ENCODE peak calls at places on chromosomes 12 and 14, in eight cellular contexts. D is mucosa of descending colon, T is fibroblast of lung, U is GM20000, A is IMR-90, R is HFF-Myc, E is PC-3, Y is suprapubic skin. B is an unnamed sample.
A peak's percentile ranks its signal among the peaks of the same experiment; 100 is the strongest.

GRCh38 chr12:55142896-55143870 is 17.0 kb downstream of the OR9K2 start:
- DNase-seq in D (peak; percentile 71), T (peak; percentile 46), U (peak; percentile 17), A (peak; percentile 38), R (peak; percentile 19), E (peak; percentile 78), Y (no peak), B (no peak)

GRCh38 chr12:101490286-101490920 is 15.3 kb downstream of the SPIC start:
- DNase-seq in D (peak; percentile 45), T (peak; percentile 33), U (no peak), A (no peak), R (peak; percentile 2), E (peak; percentile 54), Y (no peak), B (no peak)

GRCh38 chr12:101078144-101078543 is 131.9 kb downstream of the SLC5A8 start:
- DNase-seq in D (no peak), T (no peak), U (no peak), A (no peak), R (no peak), E (no peak), Y (no peak), B (no peak)

GRCh38 chr12:74889563-74890236 is 319.9 kb downstream of the KCNC2 start:
- DNase-seq in D (no peak), T (peak; percentile 50), U (no peak), A (peak; percentile 62), R (peak; percentile 12), E (peak; percentile 86), Y (no peak), B (no peak)

GRCh38 chr14:22380511-22381455 is 208.2 kb downstream of the DAD1 start:
- DNase-seq in D (no peak), T (peak; percentile 33), U (no peak), A (peak; percentile 65), R (no peak), E (peak; percentile 72), Y (no peak), B (no peak)

GRCh38 chr14:97697772-97698171 is 900.6 kb downstream of the VRK1 start:
- DNase-seq in D (no peak), T (no peak), U (peak; percentile 8), A (no peak), R (no peak), E (no peak), Y (no peak), B (no peak)

GRCh38 chr12:30973171-30973570 is 46.6 kb downstream of the TSPAN11 start:
- DNase-seq in D (no peak), T (peak; percentile 9), U (no peak), A (no peak), R (peak; percentile 87), E (no peak), Y (no peak), B (no peak)

GRCh38 chr12:47818382-47818700 is 1.4 kb downstream of the HDAC7 start:
- DNase-seq in D (no peak), T (no peak), U (no peak), A (peak; percentile 43), R (no peak), E (no peak), Y (no peak), B (no peak)

GRCh38 chr14:94773682-94774211 is 3.8 kb upstream of the GSC start:
- DNase-seq in D (no peak), T (no peak), U (no peak), A (no peak), R (no peak), E (no peak), Y (no peak), B (no peak)

GRCh38 chr14:59460378-59460777 is 4.8 kb downstream of the GPR135 start:
- DNase-seq in D (no peak), T (no peak), U (no peak), A (no peak), R (no peak), E (no peak), Y (no peak), B (no peak)

GRCh38 chr12:110245278-110245868 is 35.7 kb upstream of the ATP2A2 start:
- DNase-seq in D (peak; percentile 86), T (no peak), U (peak; percentile 52), A (no peak), R (no peak), E (peak; percentile 69), Y (no peak), B (no peak)

GRCh38 chr14:60756847-60757246 is 22.3 kb downstream of the MNAT1 start:
- DNase-seq in D (no peak), T (peak; percentile 70), U (no peak), A (peak; percentile 44), R (no peak), E (peak; percentile 28), Y (no peak), B (no peak)

GRCh38 chr12:47033081-47033480 is 46.3 kb upstream of the PCED1B start:
- DNase-seq in D (no peak), T (peak; percentile 40), U (no peak), A (no peak), R (no peak), E (no peak), Y (no peak), B (no peak)

GRCh38 chr14:77804592-77804991 is 4.7 kb downstream of the ADCK1 start:
- DNase-seq in D (peak; percentile 54), T (no peak), U (peak; percentile 49), A (no peak), R (no peak), E (peak; percentile 82), Y (no peak), B (peak; percentile 39)

GRCh38 chr12:12534975-12535374 is 27.7 kb downstream of the DUSP16 start:
- DNase-seq in D (no peak), T (no peak), U (no peak), A (no peak), R (no peak), E (no peak), Y (no peak), B (no peak)

GRCh38 chr14:88242426-88242825 is 80.6 kb downstream of the KCNK10 start:
- DNase-seq in D (no peak), T (no peak), U (no peak), A (no peak), R (no peak), E (no peak), Y (no peak), B (no peak)

GRCh38 chr12:74317078-74317581 is 220.5 kb upstream of the ATXN7L3B start:
- DNase-seq in D (no peak), T (peak; percentile 49), U (no peak), A (no peak), R (no peak), E (peak; percentile 72), Y (no peak), B (no peak)

GRCh38 chr12:112420740-112421139 is 2.0 kb downstream of the PTPN11 start:
- DNase-seq in D (no peak), T (no peak), U (no peak), A (no peak), R (no peak), E (no peak), Y (no peak), B (no peak)

GRCh38 chr12:25830456-25830855 is 128.0 kb upstream of the RASSF8 start:
- DNase-seq in D (no peak), T (no peak), U (no peak), A (no peak), R (peak; percentile 90), E (no peak), Y (no peak), B (no peak)

GRCh38 chr12:89350260-89350659 is 2.0 kb downstream of the DUSP6 start:
- DNase-seq in D (no peak), T (no peak), U (no peak), A (no peak), R (no peak), E (no peak), Y (no peak), B (no peak)

DNA sequence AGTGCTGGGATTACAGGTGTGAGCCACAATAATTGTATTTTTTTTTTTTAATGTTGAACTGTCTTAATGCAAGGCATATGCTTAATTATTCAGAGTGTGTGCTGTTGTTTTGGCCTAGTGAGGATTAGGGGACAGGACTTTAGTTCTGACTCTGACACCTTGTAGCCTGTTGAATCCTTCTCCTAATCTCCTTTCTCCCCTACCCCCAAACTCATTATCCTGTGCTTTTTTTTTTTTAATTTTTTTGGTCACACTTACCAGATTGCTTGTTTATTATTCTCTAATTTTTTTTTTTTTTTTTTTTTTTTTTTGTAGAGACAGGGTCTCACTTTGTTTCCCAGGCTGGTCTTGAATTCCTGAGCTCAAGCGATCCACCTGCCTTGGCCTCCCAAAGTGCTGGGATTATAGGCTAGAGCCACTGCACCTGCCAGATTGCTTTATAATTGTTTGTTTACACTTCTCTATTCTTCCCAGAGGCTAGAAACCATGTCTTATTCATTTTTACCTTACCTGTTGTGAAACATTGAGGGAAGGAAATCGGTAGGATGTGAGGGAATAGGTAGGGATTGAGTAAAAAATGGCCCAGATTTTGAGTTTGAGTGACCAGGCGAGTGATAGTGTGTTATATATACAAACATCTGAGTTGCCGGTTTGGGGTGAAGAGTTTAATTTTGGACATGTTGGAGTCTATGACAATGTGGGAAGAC is 32.2 kb downstream of the DIP2B start:
- DNase-seq in D (no peak), T (no peak), U (no peak), A (no peak), R (no peak), E (no peak), Y (no peak), B (no peak)
- TF ChIP-seq CTCF in D (no peak), T (no peak), U (no peak), A (no peak), R (no peak), E (no peak), Y (no peak), B (no peak)

GRCh38 chr14:47539065-47539464 is 136.3 kb downstream of the MDGA2 start:
- DNase-seq in D (no peak), T (no peak), U (no peak), A (no peak), R (no peak), E (peak; percentile 43), Y (no peak), B (no peak)
- TF ChIP-seq CTCF in D (no peak), T (no peak), U (no peak), A (no peak), R (no peak), E (peak; percentile 65), Y (no peak), B (peak; percentile 80)

GRCh38 chr12:63319936-63320633 is 169.1 kb upstream of the AVPR1A start:
- DNase-seq in D (no peak), T (no peak), U (no peak), A (no peak), R (no peak), E (peak; percentile 45), Y (no peak), B (no peak)
- TF ChIP-seq CTCF in D (no peak), T (no peak), U (no peak), A (no peak), R (no peak), E (no peak), Y (no peak), B (no peak)

DNA sequence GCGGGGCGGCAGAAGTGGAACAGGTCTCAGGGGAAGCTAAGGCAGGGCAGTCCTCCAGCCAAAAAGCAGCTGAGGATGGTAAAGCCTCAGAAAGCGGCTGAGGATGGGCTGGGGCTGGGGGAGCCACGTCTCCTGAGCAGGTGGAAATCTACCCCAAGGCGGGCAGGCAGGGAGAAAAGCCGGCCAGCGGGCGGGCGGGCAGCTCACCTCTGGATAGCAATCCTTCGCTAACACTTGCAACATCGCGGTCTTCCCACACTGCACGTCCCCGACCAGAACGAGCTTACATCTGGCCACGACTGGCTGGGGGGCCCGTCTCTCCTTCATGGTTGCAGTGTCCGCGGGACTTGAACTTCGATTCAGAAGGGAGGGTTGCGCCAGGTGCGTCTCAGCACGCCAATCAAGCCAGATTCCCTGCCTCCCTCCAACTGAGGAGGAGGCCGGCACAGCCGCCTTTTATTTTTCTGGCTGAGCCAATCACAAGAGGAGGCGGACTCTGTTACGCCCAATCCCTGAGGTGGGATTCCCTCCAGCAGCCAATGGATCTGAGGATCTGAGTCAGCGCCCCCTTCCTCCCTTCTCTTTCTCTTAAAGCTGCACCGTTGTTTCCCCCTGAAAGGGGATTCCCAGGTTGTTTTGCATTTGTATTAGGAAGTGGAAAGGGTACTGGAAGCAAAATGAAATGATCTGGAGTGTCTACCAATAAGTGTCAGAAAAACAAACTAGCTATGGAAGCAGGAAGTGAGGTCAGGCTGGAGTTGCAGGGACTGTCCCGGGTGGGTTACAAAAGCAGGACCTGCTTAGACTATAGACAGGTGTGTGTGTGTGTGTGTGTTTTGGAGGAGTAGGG is at the start of gene RND1:
- DNase-seq in D (peak; percentile 93), T (peak; percentile 91), U (peak; percentile 88), A (peak; percentile 90), R (peak; percentile 77), E (peak; percentile 95), Y (peak; percentile 96), B (no peak)
- TF ChIP-seq CTCF in D (no peak), T (no peak), U (no peak), A (no peak), R (peak; percentile 8), E (peak; percentile 10), Y (no peak), B (peak; percentile 52)